ENCODE peak calls at places on chromosomes 11 and 22, in six cellular contexts. O is hippocampal formation, M is heart right ventricle, V is KBM-7, N is lower leg skin, D is psoas muscle. X is an unnamed sample.

GRCh38 chr11:9787981-9788521 is 124.2 kb downstream of the SWAP70 start:
- DNase-seq in V (peak), M (no peak), N (no peak), D (peak), O (peak), X (no peak)

GRCh38 chr11:127000991-127001390 is 421 bp upstream of the KIRREL3 start:
- DNase-seq in O (no peak), V (no peak), D (no peak), N (no peak), M (no peak), X (no peak)

GRCh38 chr11:45142241-45142885 is 4.1 kb upstream of the PRDM11 start:
- DNase-seq in N (no peak), M (no peak), O (no peak), D (no peak), V (no peak), X (no peak)

GRCh38 chr22:38706101-38706884 is 549 bp downstream of the GTPBP1 start:
- DNase-seq in N (peak), D (peak), V (peak), M (peak), O (no peak), X (peak)

GRCh38 chr11:128482512-128483191 is 104.7 kb downstream of the ETS1 start:
- DNase-seq in N (no peak), V (no peak), M (no peak), D (peak), O (no peak), X (no peak)

GRCh38 chr11:132804258-132804657 is 728.0 kb downstream of the OPCML start:
- DNase-seq in D (no peak), M (no peak), N (no peak), O (no peak), V (no peak), X (no peak)

GRCh38 chr11:62416596-62416995 is 2.2 kb upstream of the SCGB1A1 start:
- DNase-seq in D (no peak), N (no peak), O (no peak), M (no peak), V (no peak), X (no peak)

GRCh38 chr11:76480241-76480640 is 35.4 kb downstream of the EMSY start:
- DNase-seq in V (no peak), M (no peak), D (no peak), N (no peak), O (no peak), X (no peak)

GRCh38 chr11:84947970-84948600 is 679.1 kb downstream of the DLG2 start:
- DNase-seq in D (no peak), V (peak), O (no peak), M (no peak), N (no peak), X (no peak)

GRCh38 chr11:64284048-64284961 is at the start of gene BAD:
- DNase-seq in D (peak), O (peak), N (peak), M (peak), V (peak), X (peak)

GRCh38 chr11:87423161-87423560 is 385.4 kb downstream of the TMEM135 start:
- DNase-seq in D (no peak), N (no peak), V (no peak), M (no peak), O (no peak), X (no peak)

GRCh38 chr11:33892906-33893594 is 1.2 kb upstream of the LMO2 start:
- DNase-seq in D (no peak), M (no peak), V (peak), O (no peak), N (no peak), X (no peak)

GRCh38 chr11:73193251-73194033 is 24.6 kb upstream of the P2RY2 start:
- DNase-seq in O (no peak), V (no peak), M (no peak), D (peak), N (no peak), X (no peak)

GRCh38 chr11:94027210-94027609 is 6.1 kb downstream of the HEPHL1 start:
- DNase-seq in D (no peak), V (no peak), N (no peak), O (no peak), M (no peak), X (no peak)

GRCh38 chr22:24695958-24696511 is 78.5 kb downstream of the PIWIL3 start:
- DNase-seq in O (no peak), M (peak), V (peak), D (no peak), N (no peak), X (no peak)